ENCODE peak calls at places on chromosome 11, in ten cellular contexts. O is Ammon's horn, C is AG09309, S is dorsolateral prefrontal cortex, U is putamen, F is substantia nigra, B is GM12865, Z is PC-9, I is ACHN, Y is NCI-H2227 treated with DMSO at 0.1 percent for 48 hours. T is an unnamed sample.

GRCh38 chr11:133198326-133198725 is 334.0 kb downstream of the OPCML start:
- DNase-seq in O (no peak), C (no peak), S (no peak), U (no peak), F (no peak), B (no peak), Z (no peak), I (no peak), Y (no peak), T (no peak)

GRCh38 chr11:2511421-2512369 is 66.9 kb downstream of the KCNQ1 start:
- DNase-seq in O (peak; percentile 45), C (no peak), S (peak; percentile 15), U (no peak), F (no peak), B (no peak), Z (no peak), I (no peak), Y (no peak), T (peak; percentile 37)

GRCh38 chr11:17642980-17643379 is 76.4 kb upstream of the MYOD1 start:
- DNase-seq in O (no peak), C (no peak), S (no peak), U (no peak), F (no peak), B (no peak), Z (no peak), I (no peak), Y (no peak), T (no peak)

GRCh38 chr11:107856180-107856980 is 2.2 kb downstream of the SLC35F2 start:
- DNase-seq in O (no peak), C (no peak), S (no peak), U (no peak), F (no peak), B (peak; percentile 10), Z (no peak), I (no peak), Y (no peak), T (peak; percentile 60)

GRCh38 chr11:125110996-125111340 is 458 bp downstream of the TMEM218 start:
- DNase-seq in O (peak; percentile 35), C (no peak), S (no peak), U (peak; percentile 32), F (no peak), B (no peak), Z (no peak), I (peak; percentile 8), Y (no peak), T (no peak)

GRCh38 chr11:57751676-57752253 is at the start of gene BTBD18:
- DNase-seq in O (peak; percentile 50), C (no peak), S (no peak), U (peak; percentile 20), F (peak; percentile 5), B (peak; percentile 54), Z (peak; percentile 50), I (peak; percentile 47), Y (peak; percentile 11), T (peak; percentile 65)

GRCh38 chr11:8838248-8838647 is 72.7 kb upstream of the AKIP1 start:
- DNase-seq in O (no peak), C (peak; percentile 94), S (no peak), U (no peak), F (no peak), B (no peak), Z (no peak), I (no peak), Y (no peak), T (no peak)

GRCh38 chr11:111416231-111416960 is 37.3 kb upstream of the POU2AF1 start:
- DNase-seq in O (no peak), C (no peak), S (no peak), U (no peak), F (no peak), B (peak; percentile 87), Z (no peak), I (no peak), Y (no peak), T (no peak)

GRCh38 chr11:113134605-113135004 is 173.4 kb downstream of the NCAM1 start:
- DNase-seq in O (no peak), C (no peak), S (no peak), U (no peak), F (no peak), B (no peak), Z (no peak), I (no peak), Y (no peak), T (no peak)

GRCh38 chr11:75028321-75029097 is 39.8 kb downstream of the NEU3 start:
- DNase-seq in O (no peak), C (no peak), S (no peak), U (no peak), F (no peak), B (no peak), Z (peak; percentile 21), I (no peak), Y (no peak), T (peak; percentile 29)